ENCODE peak calls at places on chromosome 14, in eight cellular contexts. S is cardiac muscle cell, Y is upper lobe of right lung, D is uterus, A is endodermal cell, L is RWPE2, R is coronary artery, E is transverse colon. Z is an unnamed sample.

GRCh38 chr14:60648169-60648933 is 926 bp downstream of the SIX1 start:
- DNase-seq in S (no peak), Y (no peak), D (no peak), A (peak), L (peak), R (no peak), E (no peak), Z (peak)

GRCh38 chr14:26598081-26598671 is 343 bp upstream of the NOVA1 start:
- DNase-seq in S (peak), Y (peak), D (peak), A (peak), L (peak), R (peak), E (peak), Z (peak)

GRCh38 chr14:92470215-92470614 is 43.4 kb upstream of the RIN3 start:
- DNase-seq in S (no peak), Y (no peak), D (no peak), A (no peak), L (no peak), R (no peak), E (no peak), Z (no peak)

GRCh38 chr14:43005807-43006206 is 1399.1 kb downstream of the LRFN5 start:
- DNase-seq in S (no peak), Y (no peak), D (no peak), A (no peak), L (no peak), R (no peak), E (no peak), Z (no peak)

GRCh38 chr14:100470523-100470897 is 116.7 kb downstream of the BEGAIN start:
- DNase-seq in S (no peak), Y (no peak), D (no peak), A (no peak), L (no peak), R (no peak), E (no peak), Z (no peak)

GRCh38 chr14:92783813-92784431 is 10.2 kb upstream of the GOLGA5 start:
- DNase-seq in S (peak), Y (no peak), D (no peak), A (no peak), L (no peak), R (no peak), E (peak), Z (no peak)

GRCh38 chr14:59032821-59033220 is 155.6 kb upstream of the DAAM1 start:
- DNase-seq in S (no peak), Y (no peak), D (no peak), A (no peak), L (no peak), R (no peak), E (no peak), Z (no peak)

GRCh38 chr14:96062010-96062409 is 22.8 kb downstream of the C14orf132 start:
- DNase-seq in S (no peak), Y (no peak), D (no peak), A (peak), L (peak), R (peak), E (no peak), Z (no peak)

GRCh38 chr14:72863216-72864006 is 30.5 kb downstream of the DPF3 start:
- DNase-seq in S (no peak), Y (no peak), D (no peak), A (no peak), L (no peak), R (no peak), E (no peak), Z (no peak)
- H3K27ac ChIP-seq in S (no peak), Y (no peak), D (no peak), A (no peak), L (no peak), R (no peak), E (no peak), Z (no peak)

DNA sequence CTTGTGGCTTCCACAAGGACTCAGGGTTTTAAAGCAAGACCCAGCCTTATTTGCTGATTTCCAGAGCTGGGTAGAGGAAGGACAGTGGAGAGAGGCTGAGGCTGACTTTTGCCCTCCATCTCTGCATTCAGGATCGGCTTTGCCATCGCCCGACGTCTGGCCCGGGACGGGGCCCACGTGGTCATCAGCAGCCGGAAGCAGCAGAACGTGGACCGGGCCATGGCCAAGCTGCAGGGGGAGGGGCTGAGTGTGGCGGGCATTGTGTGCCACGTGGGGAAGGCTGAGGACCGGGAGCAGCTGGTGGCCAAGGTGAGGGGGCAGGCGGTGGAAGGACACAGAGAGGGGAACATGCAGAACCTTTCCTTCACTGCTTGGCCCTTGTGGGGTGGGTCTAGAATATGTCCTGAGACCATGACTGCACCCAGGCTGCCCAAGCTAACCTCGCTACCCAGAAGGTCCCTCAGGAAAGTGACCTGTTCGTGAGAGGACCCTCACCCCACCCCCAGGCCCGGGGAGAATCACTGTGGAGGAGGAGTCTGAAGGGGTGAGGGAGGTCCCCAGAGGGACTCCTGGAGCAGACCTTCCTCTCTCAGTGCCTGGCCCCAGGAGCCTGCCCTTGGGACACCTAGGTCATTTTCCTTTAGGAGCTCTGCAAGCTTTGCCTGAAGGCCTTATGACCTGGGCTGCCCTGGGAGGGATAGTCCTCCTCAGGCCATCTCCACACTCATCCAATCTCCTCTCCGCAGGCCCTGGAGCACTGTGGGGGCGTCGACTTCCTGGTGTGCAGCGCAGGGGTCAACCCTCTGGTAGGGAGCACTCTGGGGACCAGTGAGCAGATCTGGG is 3.1 kb downstream of the DHRS2 start:
- DNase-seq in S (no peak), Y (no peak), D (no peak), A (peak), L (no peak), R (no peak), E (no peak), Z (no peak)
- H3K27ac ChIP-seq in S (no peak), Y (no peak), D (peak), A (no peak), L (peak), R (no peak), E (no peak), Z (no peak)

GRCh38 chr14:33922125-33922524 is 28.7 kb downstream of the EGLN3 start:
- DNase-seq in S (no peak), Y (no peak), D (no peak), A (no peak), L (no peak), R (no peak), E (no peak), Z (no peak)
- H3K27ac ChIP-seq in S (peak), Y (no peak), D (no peak), A (no peak), L (no peak), R (no peak), E (no peak), Z (no peak)

GRCh38 chr14:35285168-35285990 is 6.8 kb upstream of the PSMA6 start:
- DNase-seq in S (no peak), Y (no peak), D (no peak), A (no peak), L (no peak), R (no peak), E (no peak), Z (no peak)
- H3K27ac ChIP-seq in S (no peak), Y (peak), D (no peak), A (no peak), L (no peak), R (peak), E (peak), Z (peak)

GRCh38 chr14:89429206-89430091 is 12.4 kb upstream of the FOXN3 start:
- DNase-seq in S (no peak), Y (no peak), D (peak), A (no peak), L (no peak), R (no peak), E (peak), Z (no peak)
- H3K27ac ChIP-seq in S (no peak), Y (peak), D (peak), A (peak), L (peak), R (peak), E (peak), Z (peak)

GRCh38 chr14:73771848-73772705 is 57.9 kb upstream of the PNMA1 start:
- DNase-seq in S (peak), Y (peak), D (peak), A (peak), L (peak), R (no peak), E (peak), Z (peak)
- H3K27ac ChIP-seq in S (peak), Y (peak), D (peak), A (no peak), L (peak), R (peak), E (peak), Z (peak)

DNA sequence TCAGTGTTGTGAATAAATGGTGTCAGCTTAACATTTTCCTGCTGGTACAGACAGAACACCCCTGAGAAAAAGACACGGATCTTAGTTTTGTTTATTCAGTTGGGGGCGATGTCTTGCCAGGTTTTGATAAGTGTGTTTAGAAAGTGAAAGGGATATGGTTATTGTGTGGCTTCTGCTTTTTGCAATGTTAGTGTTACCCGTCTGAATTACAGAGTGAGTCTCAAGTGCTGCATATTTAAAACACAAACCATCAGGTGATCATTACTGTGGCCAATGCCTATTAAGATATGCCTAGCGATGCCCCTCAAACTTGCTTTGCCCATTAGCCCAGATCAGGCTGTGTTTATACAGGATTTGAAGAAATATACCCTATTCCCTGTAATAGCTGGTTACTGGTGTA is 864.7 kb upstream of the SEL1L start:
- DNase-seq in S (no peak), Y (no peak), D (no peak), A (no peak), L (no peak), R (no peak), E (no peak), Z (no peak)
- H3K27ac ChIP-seq in S (no peak), Y (no peak), D (no peak), A (no peak), L (no peak), R (no peak), E (no peak), Z (no peak)

GRCh38 chr14:64554551-64554950 is 4.8 kb downstream of the PPP1R36 start:
- DNase-seq in S (no peak), Y (no peak), D (no peak), A (no peak), L (no peak), R (no peak), E (no peak), Z (no peak)

GRCh38 chr14:64549016-64549415 is 745 bp upstream of the PPP1R36 start:
- DNase-seq in S (no peak), Y (no peak), D (no peak), A (no peak), L (no peak), R (no peak), E (no peak), Z (no peak)

GRCh38 chr14:64556526-64556925 is 6.8 kb downstream of the PPP1R36 start:
- DNase-seq in S (no peak), Y (no peak), D (no peak), A (no peak), L (no peak), R (no peak), E (no peak), Z (no peak)

GRCh38 chr14:64549805-64550538 is at the start of gene PPP1R36:
- DNase-seq in S (peak), Y (peak), D (no peak), A (peak), L (no peak), R (no peak), E (peak), Z (peak)

GRCh38 chr14:64550539-64551333 is 975 bp downstream of the PPP1R36 start:
- DNase-seq in S (no peak), Y (no peak), D (no peak), A (no peak), L (no peak), R (no peak), E (no peak), Z (no peak)
- H3K27ac ChIP-seq in S (no peak), Y (no peak), D (no peak), A (no peak), L (no peak), R (no peak), E (peak), Z (no peak)

GRCh38 chr14:36950812-36951211 is 221.6 kb downstream of the SLC25A21 start:
- DNase-seq in S (no peak), Y (no peak), D (no peak), A (no peak), L (no peak), R (no peak), E (no peak), Z (no peak)
- H3K27ac ChIP-seq in S (no peak), Y (no peak), D (no peak), A (no peak), L (no peak), R (no peak), E (no peak), Z (no peak)